ENCODE peak calls at places on chromosome 22, in seven cellular contexts. S, D, L, W, I, J and M are unnamed samples. For H3K27me3 and H3K9me3, the result is how much of the 10 kb centered on the place peaks cover.

GRCh38 chr22:23862103-23862502 is 4.4 kb downstream of the SLC2A11 start:
- DNase-seq in S (no peak), D (peak), L (no peak), W (no peak), I (peak), J (no peak), M (peak)

GRCh38 chr22:35477911-35478582 is 62.6 kb upstream of the RASD2 start:
- DNase-seq in S (peak), D (peak), L (no peak), W (peak), I (peak), J (peak), M (peak)

GRCh38 chr22:31605851-31606585 is 56.0 kb downstream of the PISD start:
- DNase-seq in S (no peak), D (no peak), L (no peak), W (no peak), I (no peak), J (no peak), M (no peak)

GRCh38 chr22:43520632-43521039 is 108.8 kb downstream of the MPPED1 start:
- DNase-seq in S (no peak), D (peak), L (no peak), W (no peak), I (no peak), J (no peak), M (no peak)

GRCh38 chr22:45867906-45868555 is 108.9 kb downstream of the WNT7B start:
- DNase-seq in S (no peak), D (no peak), L (no peak), W (no peak), I (no peak), J (no peak), M (no peak)

GRCh38 chr22:28955817-28956216 is 72.4 kb downstream of the ZNRF3 start:
- DNase-seq in S (no peak), D (no peak), L (peak), W (no peak), I (no peak), J (no peak), M (no peak)

GRCh38 chr22:23175817-23176644 is 4.3 kb upstream of the BCR start:
- DNase-seq in S (peak), D (no peak), L (no peak), W (no peak), I (no peak), J (no peak), M (no peak)

GRCh38 chr22:47035443-47035881 is 273.0 kb downstream of the TBC1D22A start:
- DNase-seq in S (no peak), D (no peak), L (no peak), W (no peak), I (no peak), J (no peak), M (no peak)

GRCh38 chr22:31230871-31231621 is 18.9 kb downstream of the LIMK2 start:
- DNase-seq in S (no peak), D (peak), L (peak), W (peak), I (peak), J (peak), M (no peak)

GRCh38 chr22:36197065-36197440 is 4.6 kb downstream of the APOL4 start:
- DNase-seq in S (peak), D (no peak), L (no peak), W (no peak), I (peak), J (no peak), M (no peak)

GRCh38 chr22:23192133-23192532 is 11.8 kb downstream of the BCR start:
- DNase-seq in S (peak), D (no peak), L (no peak), W (peak), I (no peak), J (no peak), M (no peak)

GRCh38 chr22:45101828-45102227 is 61.9 kb upstream of the NUP50 start:
- DNase-seq in S (peak), D (peak), L (no peak), W (peak), I (peak), J (no peak), M (peak)

GRCh38 chr22:47921906-47922305 is 1159.5 kb downstream of the TBC1D22A start:
- DNase-seq in S (no peak), D (no peak), L (no peak), W (no peak), I (no peak), J (no peak), M (no peak)

GRCh38 chr22:46830001-46830715 is 67.7 kb downstream of the TBC1D22A start:
- DNase-seq in S (peak), D (peak), L (no peak), W (no peak), I (peak), J (no peak), M (peak)

GRCh38 chr22:40415531-40416266 is 45.3 kb downstream of the SGSM3 start:
- DNase-seq in S (peak), D (no peak), L (no peak), W (no peak), I (peak), J (no peak), M (no peak)

GRCh38 chr22:37546436-37547248 is 13.6 kb upstream of the CDC42EP1 start:
- DNase-seq in S (peak), D (no peak), L (no peak), W (peak), I (peak), J (no peak), M (peak)

GRCh38 chr22:41543854-41544670 is at the start of gene POLR3H:
- DNase-seq in S (peak), D (peak), L (peak), W (peak), I (peak), J (peak), M (peak)
- H3K4me3 ChIP-seq in S (peak), D (peak), L (peak), W (peak), I (peak), J (peak), M (peak)

GRCh38 chr22:21103633-21104032 is 57.9 kb downstream of the LRRC74B start:
- DNase-seq in S (no peak), D (no peak), L (no peak), W (no peak), I (no peak), J (no peak), M (no peak)
- H3K27me3 ChIP-seq in S (under half), D (under half), L (under half), W (under half), I (under half), J (under half), M (under half)

GRCh38 chr22:33163815-33164214 is 105.6 kb upstream of the SYN3 start:
- DNase-seq in S (no peak), D (no peak), L (no peak), W (no peak), I (no peak), J (no peak), M (no peak)
- H3K9me3 ChIP-seq in S (under half), D (under half), L (under half), W (under half), I (under half), J (under half), M (under half)

DNA sequence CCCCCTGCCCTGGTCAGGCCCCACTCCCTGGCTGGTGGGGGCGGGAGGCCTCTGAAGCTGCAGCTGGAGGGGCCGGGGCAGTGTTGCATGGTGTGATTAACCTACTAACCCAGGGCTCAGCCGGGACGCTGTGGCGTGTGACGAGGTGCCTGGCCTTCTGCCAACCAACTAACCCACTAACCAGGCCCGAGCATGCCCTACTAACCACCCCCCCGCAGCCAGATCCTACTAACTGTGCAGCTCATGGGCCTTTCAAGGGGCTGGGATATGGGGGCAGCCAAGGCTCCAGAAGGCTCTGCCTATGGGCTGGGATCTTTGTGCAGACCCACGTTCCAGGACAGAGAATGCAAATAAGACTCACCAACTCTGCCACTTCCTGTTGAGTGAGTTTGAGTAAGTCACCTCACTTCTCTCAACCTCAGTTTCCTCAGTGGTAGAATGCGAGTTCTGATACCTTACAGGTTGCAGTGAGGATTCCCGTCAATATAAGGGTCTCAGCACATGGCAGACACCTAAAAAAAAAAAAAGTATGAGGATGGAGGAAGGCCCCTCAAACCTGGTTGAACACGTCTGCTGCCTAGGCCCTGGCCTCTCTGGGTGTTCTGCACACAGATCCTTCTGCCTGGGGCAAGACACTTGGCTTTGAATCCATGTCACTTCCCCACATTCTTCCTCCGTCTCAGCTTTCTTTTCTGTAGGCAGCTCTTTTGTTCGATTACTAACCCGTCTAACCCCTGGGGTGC is 14.1 kb downstream of the MIAT start:
- DNase-seq in S (peak), D (no peak), L (peak), W (no peak), I (no peak), J (no peak), M (no peak)
- H3K4me3 ChIP-seq in S (peak), D (no peak), L (peak), W (no peak), I (no peak), J (no peak), M (no peak)

GRCh38 chr22:50674127-50674493 is 1.5 kb downstream of the SHANK3 start:
- DNase-seq in S (no peak), D (no peak), L (no peak), W (no peak), I (no peak), J (no peak), M (no peak)
- H3K27me3 ChIP-seq in S (under half), D (under half), L (under half), W (under half), I (under half), J (under half), M (under half)